ENCODE peak calls at places on chromosomes 3 and 15, in seven cellular contexts. Q is glutamatergic neuron, G is mucosa of descending colon, V is neural progenitor cell, O is T1000, J is epithelial cell of prostate, B is C1 segment of cervical spinal cord. Z is an unnamed sample.

GRCh38 chr15:77549552-77550274 is 83.0 kb downstream of the LINGO1 start:
- DNase-seq in Q (no peak), G (no peak), V (no peak), O (no peak), J (no peak), B (no peak), Z (no peak)

GRCh38 chr15:96354731-96355560 is 24.4 kb downstream of the NR2F2 start:
- DNase-seq in Q (no peak), G (no peak), V (peak), O (no peak), J (no peak), B (no peak), Z (peak)

GRCh38 chr15:82530606-82531379 is 9.5 kb downstream of the RPS17 start:
- DNase-seq in Q (peak), G (peak), V (peak), O (no peak), J (no peak), B (no peak), Z (peak)

GRCh38 chr3:196974661-196975060 is 6.0 kb upstream of the PIGZ start:
- DNase-seq in Q (no peak), G (no peak), V (no peak), O (no peak), J (no peak), B (no peak), Z (no peak)

GRCh38 chr3:9966841-9967240 is 14.6 kb upstream of the PRRT3 start:
- DNase-seq in Q (no peak), G (no peak), V (no peak), O (no peak), J (no peak), B (no peak), Z (no peak)

GRCh38 chr3:120683671-120684301 is 1.7 kb upstream of the HGD start:
- DNase-seq in Q (no peak), G (no peak), V (no peak), O (no peak), J (no peak), B (no peak), Z (no peak)

GRCh38 chr3:122355612-122356011 is 27.4 kb downstream of the MIX23 start:
- DNase-seq in Q (no peak), G (no peak), V (no peak), O (no peak), J (no peak), B (no peak), Z (no peak)

GRCh38 chr3:87900061-87900460 is 158.7 kb downstream of the CGGBP1 start:
- DNase-seq in Q (no peak), G (no peak), V (peak), O (no peak), J (no peak), B (no peak), Z (no peak)

GRCh38 chr3:113890256-113890900 is 51.8 kb downstream of the GRAMD1C start:
- DNase-seq in Q (no peak), G (peak), V (peak), O (no peak), J (no peak), B (no peak), Z (no peak)

GRCh38 chr3:127490271-127491023 is 100.1 kb downstream of the TPRA1 start:
- DNase-seq in Q (no peak), G (no peak), V (no peak), O (no peak), J (no peak), B (no peak), Z (no peak)

GRCh38 chr3:15113884-15114283 is 14.9 kb upstream of the RBSN start:
- DNase-seq in Q (no peak), G (no peak), V (no peak), O (no peak), J (no peak), B (no peak), Z (no peak)

GRCh38 chr3:99551520-99551919 is 86.9 kb upstream of the COL8A1 start:
- DNase-seq in Q (no peak), G (no peak), V (peak), O (no peak), J (no peak), B (no peak), Z (no peak)

GRCh38 chr3:106587581-106587980 is 718.8 kb upstream of the CBLB start:
- DNase-seq in Q (no peak), G (no peak), V (no peak), O (no peak), J (no peak), B (no peak), Z (no peak)

GRCh38 chr3:47266709-47267489 is 15.7 kb downstream of the KIF9 start:
- DNase-seq in Q (no peak), G (peak), V (no peak), O (peak), J (peak), B (no peak), Z (peak)

GRCh38 chr15:42037650-42038049 is 16.8 kb upstream of the PLA2G4E start:
- DNase-seq in Q (no peak), G (peak), V (no peak), O (no peak), J (no peak), B (no peak), Z (no peak)

GRCh38 chr15:99909914-99910313 is 176.7 kb upstream of the LYSMD4 start:
- DNase-seq in Q (no peak), G (no peak), V (peak), O (no peak), J (no peak), B (no peak), Z (no peak)

GRCh38 chr3:11567516-11568467 is 75.9 kb downstream of the VGLL4 start:
- DNase-seq in Q (no peak), G (no peak), V (no peak), O (peak), J (no peak), B (no peak), Z (peak)

GRCh38 chr15:50798684-50799083 is 33.2 kb upstream of the SPPL2A start:
- DNase-seq in Q (no peak), G (no peak), V (no peak), O (no peak), J (no peak), B (no peak), Z (peak)

GRCh38 chr15:66145242-66146182 is 108.0 kb downstream of the MEGF11 start:
- DNase-seq in Q (no peak), G (no peak), V (no peak), O (no peak), J (no peak), B (no peak), Z (no peak)

GRCh38 chr3:127015282-127016042 is 32.5 kb downstream of the PLXNA1 start:
- DNase-seq in Q (no peak), G (no peak), V (peak), O (no peak), J (no peak), B (no peak), Z (no peak)

Z was measured in brain microvascular endothelial cell.